ENCODE peak calls at places on chromosome 16, in ten cellular contexts. One of them, this sample, is unnamed.
A peak's percentile ranks its signal among the peaks of the same experiment; 100 is the strongest.

GRCh38 chr16:51313204-51313603 is 162.1 kb upstream of the SALL1 start:
- DNase-seq in kidney tubule cell: no peak
- DNase-seq in stimulated activated CD4-positive, alpha-beta T cell treated with anti-CD3 and anti-CD28 coated beads, TNF-alpha, amount 100 ng/mL, for 24 hours: no peak
- DNase-seq in HL-60: no peak
- DNase-seq in G401: no peak
- DNase-seq in stimulated activated CD8-positive, alpha-beta memory T cell treated with anti-CD3 and anti-CD28 coated beads, Interleukin-2, amount 100 ng/mL, for 1 hour: no peak
- DNase-seq in A549: no peak
- DNase-seq in activated T-cell treated with anti-CD3 and anti-CD28 coated beads, Interleukin-2, amount 50 U/mL, for 72 hours: no peak
- DNase-seq in transverse colon: no peak
- DNase-seq in left lung: no peak
- DNase-seq in this sample: no peak

GRCh38 chr16:89325861-89326471 is 108.5 kb downstream of the ZNF778 start:
- DNase-seq in stimulated activated CD8-positive, alpha-beta memory T cell treated with anti-CD3 and anti-CD28 coated beads, Interleukin-2, amount 100 ng/mL, for 1 hour: no peak
- DNase-seq in G401: peak; percentile 91
- DNase-seq in A549: peak; percentile 75
- DNase-seq in transverse colon: peak; percentile 72
- DNase-seq in kidney tubule cell: peak; percentile 70
- DNase-seq in activated T-cell treated with anti-CD3 and anti-CD28 coated beads, Interleukin-2, amount 50 U/mL, for 72 hours: no peak
- DNase-seq in left lung: peak; percentile 71
- DNase-seq in stimulated activated CD4-positive, alpha-beta T cell treated with anti-CD3 and anti-CD28 coated beads, TNF-alpha, amount 100 ng/mL, for 24 hours: no peak
- DNase-seq in HL-60: peak; percentile 68
- DNase-seq in this sample: peak; percentile 69

GRCh38 chr16:822174-822908 is 21.8 kb upstream of the GNG13 start:
- DNase-seq in activated T-cell treated with anti-CD3 and anti-CD28 coated beads, Interleukin-2, amount 50 U/mL, for 72 hours: no peak
- DNase-seq in A549: no peak
- DNase-seq in HL-60: no peak
- DNase-seq in stimulated activated CD8-positive, alpha-beta memory T cell treated with anti-CD3 and anti-CD28 coated beads, Interleukin-2, amount 100 ng/mL, for 1 hour: no peak
- DNase-seq in stimulated activated CD4-positive, alpha-beta T cell treated with anti-CD3 and anti-CD28 coated beads, TNF-alpha, amount 100 ng/mL, for 24 hours: no peak
- DNase-seq in left lung: no peak
- DNase-seq in transverse colon: no peak
- DNase-seq in G401: no peak
- DNase-seq in kidney tubule cell: no peak
- DNase-seq in this sample: no peak

GRCh38 chr16:55955845-55956244 is 80.7 kb upstream of the CES5A start:
- DNase-seq in transverse colon: no peak
- DNase-seq in G401: no peak
- DNase-seq in left lung: no peak
- DNase-seq in A549: no peak
- DNase-seq in stimulated activated CD8-positive, alpha-beta memory T cell treated with anti-CD3 and anti-CD28 coated beads, Interleukin-2, amount 100 ng/mL, for 1 hour: no peak
- DNase-seq in kidney tubule cell: no peak
- DNase-seq in activated T-cell treated with anti-CD3 and anti-CD28 coated beads, Interleukin-2, amount 50 U/mL, for 72 hours: no peak
- DNase-seq in stimulated activated CD4-positive, alpha-beta T cell treated with anti-CD3 and anti-CD28 coated beads, TNF-alpha, amount 100 ng/mL, for 24 hours: no peak
- DNase-seq in HL-60: no peak
- DNase-seq in this sample: no peak

GRCh38 chr16:12757546-12757945 is 46.1 kb downstream of the CPPED1 start:
- DNase-seq in stimulated activated CD4-positive, alpha-beta T cell treated with anti-CD3 and anti-CD28 coated beads, TNF-alpha, amount 100 ng/mL, for 24 hours: no peak
- DNase-seq in HL-60: no peak
- DNase-seq in G401: no peak
- DNase-seq in A549: no peak
- DNase-seq in transverse colon: no peak
- DNase-seq in kidney tubule cell: no peak
- DNase-seq in left lung: no peak
- DNase-seq in activated T-cell treated with anti-CD3 and anti-CD28 coated beads, Interleukin-2, amount 50 U/mL, for 72 hours: no peak
- DNase-seq in stimulated activated CD8-positive, alpha-beta memory T cell treated with anti-CD3 and anti-CD28 coated beads, Interleukin-2, amount 100 ng/mL, for 1 hour: no peak
- DNase-seq in this sample: no peak

GRCh38 chr16:50547340-50547865 is 793 bp upstream of the NKD1 start:
- DNase-seq in transverse colon: peak; percentile 56
- DNase-seq in HL-60: peak; percentile 31
- DNase-seq in stimulated activated CD4-positive, alpha-beta T cell treated with anti-CD3 and anti-CD28 coated beads, TNF-alpha, amount 100 ng/mL, for 24 hours: peak; percentile 34
- DNase-seq in left lung: peak; percentile 66
- DNase-seq in A549: peak; percentile 38
- DNase-seq in kidney tubule cell: peak; percentile 6
- DNase-seq in stimulated activated CD8-positive, alpha-beta memory T cell treated with anti-CD3 and anti-CD28 coated beads, Interleukin-2, amount 100 ng/mL, for 1 hour: peak; percentile 69
- DNase-seq in G401: peak; percentile 40
- DNase-seq in activated T-cell treated with anti-CD3 and anti-CD28 coated beads, Interleukin-2, amount 50 U/mL, for 72 hours: peak; percentile 75
- DNase-seq in this sample: peak; percentile 29

GRCh38 chr16:66902648-66903543 is 15.8 kb downstream of the CDH16 start:
- DNase-seq in G401: no peak
- DNase-seq in left lung: no peak
- DNase-seq in stimulated activated CD8-positive, alpha-beta memory T cell treated with anti-CD3 and anti-CD28 coated beads, Interleukin-2, amount 100 ng/mL, for 1 hour: no peak
- DNase-seq in stimulated activated CD4-positive, alpha-beta T cell treated with anti-CD3 and anti-CD28 coated beads, TNF-alpha, amount 100 ng/mL, for 24 hours: no peak
- DNase-seq in A549: no peak
- DNase-seq in transverse colon: no peak
- DNase-seq in kidney tubule cell: no peak
- DNase-seq in activated T-cell treated with anti-CD3 and anti-CD28 coated beads, Interleukin-2, amount 50 U/mL, for 72 hours: no peak
- DNase-seq in HL-60: no peak
- DNase-seq in this sample: no peak

GRCh38 chr16:57592591-57593003 is 35.8 kb upstream of the ADGRG1 start:
- DNase-seq in A549: no peak
- DNase-seq in HL-60: peak; percentile 89
- DNase-seq in left lung: no peak
- DNase-seq in kidney tubule cell: no peak
- DNase-seq in activated T-cell treated with anti-CD3 and anti-CD28 coated beads, Interleukin-2, amount 50 U/mL, for 72 hours: peak; percentile 76
- DNase-seq in stimulated activated CD8-positive, alpha-beta memory T cell treated with anti-CD3 and anti-CD28 coated beads, Interleukin-2, amount 100 ng/mL, for 1 hour: peak; percentile 54
- DNase-seq in G401: no peak
- DNase-seq in transverse colon: peak; percentile 51
- DNase-seq in stimulated activated CD4-positive, alpha-beta T cell treated with anti-CD3 and anti-CD28 coated beads, TNF-alpha, amount 100 ng/mL, for 24 hours: no peak
- DNase-seq in this sample: peak; percentile 35

GRCh38 chr16:23401142-23401541 is 51.8 kb downstream of the COG7 start:
- DNase-seq in stimulated activated CD4-positive, alpha-beta T cell treated with anti-CD3 and anti-CD28 coated beads, TNF-alpha, amount 100 ng/mL, for 24 hours: no peak
- DNase-seq in stimulated activated CD8-positive, alpha-beta memory T cell treated with anti-CD3 and anti-CD28 coated beads, Interleukin-2, amount 100 ng/mL, for 1 hour: no peak
- DNase-seq in G401: no peak
- DNase-seq in kidney tubule cell: no peak
- DNase-seq in transverse colon: no peak
- DNase-seq in A549: no peak
- DNase-seq in HL-60: no peak
- DNase-seq in activated T-cell treated with anti-CD3 and anti-CD28 coated beads, Interleukin-2, amount 50 U/mL, for 72 hours: no peak
- DNase-seq in left lung: no peak
- DNase-seq in this sample: no peak

GRCh38 chr16:66603537-66604375 is 748 bp upstream of the CMTM3 start:
- DNase-seq in HL-60: peak; percentile 86
- DNase-seq in stimulated activated CD8-positive, alpha-beta memory T cell treated with anti-CD3 and anti-CD28 coated beads, Interleukin-2, amount 100 ng/mL, for 1 hour: peak; percentile 27
- DNase-seq in kidney tubule cell: peak; percentile 44
- DNase-seq in G401: no peak
- DNase-seq in transverse colon: peak; percentile 59
- DNase-seq in stimulated activated CD4-positive, alpha-beta T cell treated with anti-CD3 and anti-CD28 coated beads, TNF-alpha, amount 100 ng/mL, for 24 hours: no peak
- DNase-seq in left lung: no peak
- DNase-seq in A549: peak; percentile 87
- DNase-seq in activated T-cell treated with anti-CD3 and anti-CD28 coated beads, Interleukin-2, amount 50 U/mL, for 72 hours: peak; percentile 71
- DNase-seq in this sample: peak; percentile 52